ENCODE peak calls at places on chromosomes 13 and 19, in four cellular contexts. One of them, this sample, is unnamed.

GRCh38 chr13:68697551-68697950 is 1410.1 kb upstream of the ATXN8OS start:
- DNase-seq in breast epithelium: no peak
- DNase-seq in H1: no peak
- DNase-seq in Peyer's patch: no peak
- DNase-seq in this sample: no peak

GRCh38 chr13:113297370-113297871 is 382 bp downstream of the LAMP1 start:
- DNase-seq in breast epithelium: peak; percentile 26
- DNase-seq in H1: no peak
- DNase-seq in Peyer's patch: peak; percentile 48
- DNase-seq in this sample: peak; percentile 46

GRCh38 chr19:33235996-33236350 is 10.3 kb upstream of the SLC7A10 start:
- DNase-seq in breast epithelium: no peak
- DNase-seq in H1: no peak
- DNase-seq in Peyer's patch: no peak
- DNase-seq in this sample: peak; percentile 43

GRCh38 chr19:29576761-29577661 is 29.1 kb upstream of the POP4 start:
- DNase-seq in breast epithelium: no peak
- DNase-seq in H1: peak; percentile 33
- DNase-seq in Peyer's patch: no peak
- DNase-seq in this sample: no peak

GRCh38 chr13:74290324-74290773 is 156.1 kb upstream of the KLF12 start:
- DNase-seq in breast epithelium: peak; percentile 51
- DNase-seq in H1: no peak
- DNase-seq in Peyer's patch: peak; percentile 56
- DNase-seq in this sample: peak; percentile 44

GRCh38 chr19:3275583-3276340 is 51.3 kb downstream of the CELF5 start:
- DNase-seq in breast epithelium: peak; percentile 75
- DNase-seq in H1: peak; percentile 97
- DNase-seq in Peyer's patch: peak; percentile 81
- DNase-seq in this sample: peak; percentile 79

GRCh38 chr13:98267080-98267912 is 90.2 kb upstream of the RNF113B start:
- DNase-seq in breast epithelium: no peak
- DNase-seq in H1: no peak
- DNase-seq in Peyer's patch: no peak
- DNase-seq in this sample: peak; percentile 78

GRCh38 chr13:45564108-45564507 is 51.4 kb downstream of the ERICH6B start:
- DNase-seq in breast epithelium: no peak
- DNase-seq in H1: no peak
- DNase-seq in Peyer's patch: no peak
- DNase-seq in this sample: no peak

GRCh38 chr13:27354379-27354778 is 70.0 kb upstream of the GTF3A start:
- DNase-seq in breast epithelium: no peak
- DNase-seq in H1: no peak
- DNase-seq in Peyer's patch: no peak
- DNase-seq in this sample: no peak

GRCh38 chr19:7894612-7895309 is 6.5 kb downstream of the LRRC8E start:
- DNase-seq in breast epithelium: no peak
- DNase-seq in H1: no peak
- DNase-seq in Peyer's patch: no peak
- DNase-seq in this sample: no peak

GRCh38 chr13:113849981-113850721 is 13.7 kb downstream of the GAS6 start:
- DNase-seq in breast epithelium: no peak
- DNase-seq in H1: no peak
- DNase-seq in Peyer's patch: no peak
- DNase-seq in this sample: no peak

GRCh38 chr19:42150940-42151339 is 18.7 kb upstream of the POU2F2 start:
- DNase-seq in breast epithelium: no peak
- DNase-seq in H1: no peak
- DNase-seq in Peyer's patch: no peak
- DNase-seq in this sample: no peak

GRCh38 chr19:15298847-15299567 is 33.3 kb downstream of the BRD4 start:
- DNase-seq in breast epithelium: no peak
- DNase-seq in H1: no peak
- DNase-seq in Peyer's patch: no peak
- DNase-seq in this sample: no peak

GRCh38 chr19:34265221-34265650 is 10.9 kb downstream of the GARRE1 start:
- DNase-seq in breast epithelium: peak; percentile 85
- DNase-seq in H1: no peak
- DNase-seq in Peyer's patch: no peak
- DNase-seq in this sample: no peak
- H3K27ac ChIP-seq in breast epithelium: peak overlapping the region; percentile 71
- H3K27ac ChIP-seq in H1: no peak overlapping the region
- H3K27ac ChIP-seq in Peyer's patch: no peak overlapping the region
- H3K27ac ChIP-seq in this sample: no peak overlapping the region

GRCh38 chr13:109743706-109744453 is 42.5 kb downstream of the IRS2 start:
- DNase-seq in breast epithelium: no peak
- DNase-seq in H1: no peak
- DNase-seq in Peyer's patch: no peak
- DNase-seq in this sample: no peak
- TF ChIP-seq CTCF in breast epithelium: no peak
- TF ChIP-seq CTCF in H1: no peak
- TF ChIP-seq CTCF in Peyer's patch: no peak
- TF ChIP-seq CTCF in this sample: no peak

GRCh38 chr19:48169585-48169973 is 565 bp downstream of the LIG1 start:
- DNase-seq in breast epithelium: peak; percentile 68
- DNase-seq in H1: peak; percentile 97
- DNase-seq in Peyer's patch: peak; percentile 92
- DNase-seq in this sample: peak; percentile 86

GRCh38 chr19:48168689-48169088 is 1.5 kb downstream of the LIG1 start:
- DNase-seq in breast epithelium: no peak
- DNase-seq in H1: no peak
- DNase-seq in Peyer's patch: no peak
- DNase-seq in this sample: no peak

GRCh38 chr19:48171584-48172170 is 1.2 kb downstream of the ZSWIM9 start:
- DNase-seq in breast epithelium: no peak
- DNase-seq in H1: no peak
- DNase-seq in Peyer's patch: no peak
- DNase-seq in this sample: no peak

GRCh38 chr19:48170817-48171347 is 402 bp downstream of the ZSWIM9 start:
- DNase-seq in breast epithelium: no peak
- DNase-seq in H1: no peak
- DNase-seq in Peyer's patch: no peak
- DNase-seq in this sample: no peak

GRCh38 chr19:48169974-48170803 is at the start of the genes LIG1 and ZSWIM9:
- DNase-seq in breast epithelium: peak; percentile 89
- DNase-seq in H1: peak; percentile 95
- DNase-seq in Peyer's patch: peak; percentile 90
- DNase-seq in this sample: peak; percentile 96
- TF ChIP-seq POLR2A in breast epithelium: no peak
- TF ChIP-seq POLR2A in H1: no peak
- TF ChIP-seq POLR2A in Peyer's patch: peak; percentile 40
- TF ChIP-seq POLR2A in this sample: peak; percentile 36

GRCh38 chr19:6219147-6219525 is 60.6 kb downstream of the MLLT1 start:
- DNase-seq in breast epithelium: no peak
- DNase-seq in H1: no peak
- DNase-seq in Peyer's patch: no peak
- DNase-seq in this sample: peak; percentile 28
- H3K27ac ChIP-seq in breast epithelium: no peak overlapping the region
- H3K27ac ChIP-seq in H1: no peak overlapping the region
- H3K27ac ChIP-seq in Peyer's patch: no peak overlapping the region
- H3K27ac ChIP-seq in this sample: no peak overlapping the region

GRCh38 chr19:56543776-56544175 is 5.0 kb downstream of the ZFP28 start:
- DNase-seq in breast epithelium: no peak
- DNase-seq in H1: no peak
- DNase-seq in Peyer's patch: no peak
- DNase-seq in this sample: no peak

DNA sequence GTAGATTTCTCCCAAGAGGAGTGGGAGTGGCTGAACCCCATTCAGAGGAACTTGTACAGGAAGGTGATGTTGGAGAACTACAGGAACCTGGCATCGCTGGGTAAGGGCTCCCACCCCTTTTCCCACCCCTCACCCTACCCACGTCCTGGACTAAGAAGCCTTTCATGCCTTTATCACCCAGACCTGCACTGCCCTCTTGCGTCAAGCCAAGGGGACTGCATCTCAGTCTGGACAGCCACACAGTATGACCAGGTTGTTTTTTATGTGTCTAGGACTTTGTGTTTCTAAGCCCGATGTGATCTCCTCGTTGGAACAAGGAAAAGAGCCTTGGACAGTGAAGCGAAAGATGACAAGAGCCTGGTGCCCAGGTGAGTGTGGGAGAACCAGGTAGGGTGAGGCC is 8.8 kb downstream of the ZFP28 start:
- DNase-seq in breast epithelium: no peak
- DNase-seq in H1: peak; percentile 58
- DNase-seq in Peyer's patch: no peak
- DNase-seq in this sample: no peak
- TF ChIP-seq CTCF in breast epithelium: no peak
- TF ChIP-seq CTCF in H1: peak; percentile 75
- TF ChIP-seq CTCF in Peyer's patch: no peak
- TF ChIP-seq CTCF in this sample: no peak